ENCODE peak calls at places on chromosomes 7 and 10, in six cellular contexts. One of them, this sample, is unnamed.

GRCh38 chr7:21675255-21675654 is 132.4 kb downstream of the DNAH11 start:
- DNase-seq in K562: no peak
- DNase-seq in HCT116: no peak
- DNase-seq in A549: no peak
- DNase-seq in H1: no peak
- DNase-seq in HepG2: no peak
- DNase-seq in this sample: no peak

GRCh38 chr10:103584216-103585010 is 90.9 kb downstream of the NEURL1 start:
- DNase-seq in HepG2: no peak
- DNase-seq in HCT116: no peak
- DNase-seq in H1: no peak
- DNase-seq in K562: no peak
- DNase-seq in A549: no peak
- DNase-seq in this sample: no peak

GRCh38 chr10:71323407-71323806 is 4.3 kb downstream of the SLC29A3 start:
- DNase-seq in HCT116: peak; percentile 32
- DNase-seq in A549: peak; percentile 43
- DNase-seq in K562: peak; percentile 78
- DNase-seq in H1: no peak
- DNase-seq in HepG2: peak; percentile 35
- DNase-seq in this sample: peak; percentile 33

GRCh38 chr10:102420443-102420809 is 210 bp upstream of the FBXL15 start:
- DNase-seq in K562: peak; percentile 82
- DNase-seq in A549: peak; percentile 83
- DNase-seq in H1: no peak
- DNase-seq in HepG2: no peak
- DNase-seq in HCT116: no peak
- DNase-seq in this sample: no peak

GRCh38 chr10:103193107-103193819 is at the start of gene NT5C2:
- DNase-seq in K562: peak; percentile 78
- DNase-seq in HepG2: peak; percentile 40
- DNase-seq in H1: peak; percentile 86
- DNase-seq in HCT116: peak; percentile 64
- DNase-seq in A549: peak; percentile 46
- DNase-seq in this sample: peak; percentile 72

GRCh38 chr7:711967-712600 is 14.4 kb upstream of the DNAAF5 start:
- DNase-seq in HCT116: no peak
- DNase-seq in K562: no peak
- DNase-seq in A549: no peak
- DNase-seq in H1: no peak
- DNase-seq in HepG2: no peak
- DNase-seq in this sample: no peak

GRCh38 chr10:137031-137430 is 1.8 kb downstream of the ZMYND11 start:
- DNase-seq in K562: peak; percentile 35
- DNase-seq in H1: peak; percentile 57
- DNase-seq in A549: peak; percentile 67
- DNase-seq in HCT116: peak; percentile 35
- DNase-seq in HepG2: peak; percentile 67
- DNase-seq in this sample: peak; percentile 7

GRCh38 chr7:18109762-18110161 is 82.1 kb upstream of the PRPS1L1 start:
- DNase-seq in K562: no peak
- DNase-seq in A549: no peak
- DNase-seq in H1: no peak
- DNase-seq in HepG2: no peak
- DNase-seq in HCT116: no peak
- DNase-seq in this sample: peak; percentile 55

GRCh38 chr7:54811016-54811924 is 52.3 kb upstream of the SEC61G start:
- DNase-seq in K562: no peak
- DNase-seq in HepG2: no peak
- DNase-seq in HCT116: no peak
- DNase-seq in A549: no peak
- DNase-seq in H1: no peak
- DNase-seq in this sample: peak; percentile 94

GRCh38 chr10:35470967-35471366 is 134.2 kb upstream of the GJD4 start:
- DNase-seq in A549: no peak
- DNase-seq in K562: no peak
- DNase-seq in H1: no peak
- DNase-seq in HepG2: no peak
- DNase-seq in HCT116: no peak
- DNase-seq in this sample: no peak

GRCh38 chr7:134710511-134710853 is 63.8 kb downstream of the BPGM start:
- DNase-seq in K562: no peak
- DNase-seq in H1: no peak
- DNase-seq in A549: no peak
- DNase-seq in HepG2: no peak
- DNase-seq in HCT116: no peak
- DNase-seq in this sample: no peak

GRCh38 chr10:124323806-124324205 is 94.9 kb downstream of the OAT start:
- DNase-seq in HepG2: no peak
- DNase-seq in HCT116: no peak
- DNase-seq in H1: no peak
- DNase-seq in K562: no peak
- DNase-seq in A549: no peak
- DNase-seq in this sample: no peak

GRCh38 chr10:126351021-126351420 is 37.3 kb downstream of the ADAM12 start:
- DNase-seq in HepG2: no peak
- DNase-seq in H1: no peak
- DNase-seq in A549: no peak
- DNase-seq in HCT116: no peak
- DNase-seq in K562: no peak
- DNase-seq in this sample: no peak

GRCh38 chr7:30930621-30931020 is 19.0 kb downstream of the AQP1 start:
- DNase-seq in H1: peak; percentile 28
- DNase-seq in A549: no peak
- DNase-seq in HCT116: no peak
- DNase-seq in K562: peak; percentile 4
- DNase-seq in HepG2: no peak
- DNase-seq in this sample: no peak

GRCh38 chr10:44863344-44864041 is 47.6 kb upstream of the TMEM72 start:
- DNase-seq in HepG2: no peak
- DNase-seq in K562: no peak
- DNase-seq in H1: peak; percentile 47
- DNase-seq in HCT116: no peak
- DNase-seq in A549: no peak
- DNase-seq in this sample: no peak

GRCh38 chr10:44862917-44863316 is 48.2 kb upstream of the TMEM72 start:
- DNase-seq in HCT116: no peak
- DNase-seq in H1: peak; percentile 20
- DNase-seq in A549: no peak
- DNase-seq in HepG2: no peak
- DNase-seq in K562: no peak
- DNase-seq in this sample: no peak

GRCh38 chr10:44864042-44864436 is 47.1 kb upstream of the TMEM72 start:
- DNase-seq in HCT116: no peak
- DNase-seq in A549: no peak
- DNase-seq in H1: peak; percentile 70
- DNase-seq in K562: no peak
- DNase-seq in HepG2: no peak
- DNase-seq in this sample: no peak

GRCh38 chr10:44860811-44861751 is 50.1 kb upstream of the TMEM72 start:
- DNase-seq in A549: no peak
- DNase-seq in H1: peak; percentile 26
- DNase-seq in HCT116: no peak
- DNase-seq in K562: no peak
- DNase-seq in HepG2: peak; percentile 6
- DNase-seq in this sample: peak; percentile 86

DNA sequence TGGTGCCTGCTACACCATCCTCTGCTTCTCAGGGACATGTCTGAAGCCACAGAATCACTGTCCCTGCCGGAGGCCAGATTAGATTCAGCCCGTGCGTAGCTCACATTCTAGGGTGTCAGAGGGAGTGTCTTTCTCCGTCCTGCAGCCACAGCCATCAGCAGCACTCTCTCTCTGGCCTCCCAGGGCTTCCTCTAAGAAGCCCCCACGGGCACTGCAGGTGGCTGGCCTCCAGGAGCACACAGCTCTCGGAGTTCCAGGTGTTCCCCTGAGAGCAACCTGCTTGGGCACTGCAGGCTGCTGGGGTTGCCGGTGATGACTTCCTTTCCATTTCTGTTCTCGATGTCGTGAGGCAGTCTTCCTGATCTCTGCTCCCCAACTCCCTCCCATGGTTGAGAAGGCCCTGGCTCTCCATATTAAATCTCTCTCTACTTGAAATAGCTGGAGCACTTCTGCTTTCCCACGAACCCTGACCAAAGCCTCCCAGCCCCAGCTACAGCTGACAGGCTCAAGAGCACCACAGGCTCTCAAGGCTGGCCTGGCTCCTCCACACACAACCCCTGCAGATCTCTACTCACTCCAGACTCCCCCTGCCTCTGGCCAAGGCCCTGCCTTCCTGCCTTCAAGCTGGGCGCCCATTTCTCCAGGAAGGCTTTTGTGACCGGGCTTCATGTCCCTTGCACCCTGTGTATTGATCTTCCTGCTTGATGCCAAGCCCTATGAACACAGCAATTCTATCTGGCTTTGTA is 49.0 kb upstream of the TMEM72 start:
- DNase-seq in HepG2: no peak
- DNase-seq in HCT116: no peak
- DNase-seq in K562: no peak
- DNase-seq in H1: peak; percentile 39
- DNase-seq in A549: no peak
- DNase-seq in this sample: no peak
- TF ChIP-seq RAD21 in HepG2: no peak
- TF ChIP-seq RAD21 in HCT116: no peak
- TF ChIP-seq RAD21 in K562: no peak
- TF ChIP-seq RAD21 in H1: no peak
- TF ChIP-seq RAD21 in A549: no peak
- TF ChIP-seq RAD21 in this sample: no peak

GRCh38 chr7:88449410-88449809 is 142.7 kb upstream of the STEAP4 start:
- DNase-seq in HCT116: no peak
- DNase-seq in K562: no peak
- DNase-seq in A549: no peak
- DNase-seq in HepG2: no peak
- DNase-seq in H1: no peak
- DNase-seq in this sample: no peak
- TF ChIP-seq RAD21 in HCT116: no peak
- TF ChIP-seq RAD21 in K562: no peak
- TF ChIP-seq RAD21 in A549: no peak
- TF ChIP-seq RAD21 in HepG2: no peak
- TF ChIP-seq RAD21 in H1: no peak
- TF ChIP-seq RAD21 in this sample: no peak

DNA sequence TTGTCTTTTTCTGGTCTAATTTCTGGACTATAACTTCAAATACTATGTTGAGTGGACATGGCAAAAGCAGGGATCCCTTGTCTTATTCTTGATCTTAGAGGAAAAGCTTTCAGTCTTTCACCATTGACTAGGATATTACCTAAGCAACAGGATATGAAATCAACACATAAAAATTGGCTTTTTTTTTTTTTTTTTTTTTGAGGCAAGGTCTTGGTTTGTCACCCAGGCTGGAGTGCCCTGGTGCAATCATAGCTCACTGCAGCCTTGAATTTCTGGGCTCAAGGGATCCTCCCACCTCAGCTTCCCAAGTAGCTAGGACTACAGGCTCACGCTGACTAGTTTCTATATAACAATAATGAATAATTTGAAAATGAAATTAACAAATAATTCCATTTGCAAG is 90.8 kb downstream of the JMJD1C start:
- DNase-seq in HepG2: no peak
- DNase-seq in A549: no peak
- DNase-seq in HCT116: no peak
- DNase-seq in K562: no peak
- DNase-seq in H1: no peak
- DNase-seq in this sample: no peak
- TF ChIP-seq RAD21 in HepG2: no peak
- TF ChIP-seq RAD21 in A549: no peak
- TF ChIP-seq RAD21 in HCT116: no peak
- TF ChIP-seq RAD21 in K562: no peak
- TF ChIP-seq RAD21 in H1: no peak
- TF ChIP-seq RAD21 in this sample: no peak

GRCh38 chr10:50653758-50654157 is 30.0 kb upstream of the SGMS1 start:
- DNase-seq in H1: no peak
- DNase-seq in HepG2: no peak
- DNase-seq in A549: no peak
- DNase-seq in HCT116: no peak
- DNase-seq in K562: no peak
- DNase-seq in this sample: no peak
- TF ChIP-seq RAD21 in H1: no peak
- TF ChIP-seq RAD21 in HepG2: no peak
- TF ChIP-seq RAD21 in A549: no peak
- TF ChIP-seq RAD21 in HCT116: no peak
- TF ChIP-seq RAD21 in K562: no peak
- TF ChIP-seq RAD21 in this sample: no peak

GRCh38 chr10:86311176-86311575 is 55.4 kb downstream of the GRID1 start:
- DNase-seq in H1: no peak
- DNase-seq in HepG2: no peak
- DNase-seq in A549: no peak
- DNase-seq in K562: peak; percentile 17
- DNase-seq in HCT116: no peak
- DNase-seq in this sample: no peak
- TF ChIP-seq RAD21 in H1: no peak
- TF ChIP-seq RAD21 in HepG2: no peak
- TF ChIP-seq RAD21 in A549: no peak
- TF ChIP-seq RAD21 in K562: no peak
- TF ChIP-seq RAD21 in HCT116: no peak
- TF ChIP-seq RAD21 in this sample: no peak

GRCh38 chr7:65379318-65379717 is 5.7 kb downstream of the ZNF92 start:
- DNase-seq in HCT116: no peak
- DNase-seq in K562: no peak
- DNase-seq in H1: no peak
- DNase-seq in HepG2: peak; percentile 72
- DNase-seq in A549: no peak
- DNase-seq in this sample: peak; percentile 29
- TF ChIP-seq RAD21 in HCT116: no peak
- TF ChIP-seq RAD21 in K562: no peak
- TF ChIP-seq RAD21 in H1: no peak
- TF ChIP-seq RAD21 in HepG2: no peak
- TF ChIP-seq RAD21 in A549: no peak
- TF ChIP-seq RAD21 in this sample: no peak

DNA sequence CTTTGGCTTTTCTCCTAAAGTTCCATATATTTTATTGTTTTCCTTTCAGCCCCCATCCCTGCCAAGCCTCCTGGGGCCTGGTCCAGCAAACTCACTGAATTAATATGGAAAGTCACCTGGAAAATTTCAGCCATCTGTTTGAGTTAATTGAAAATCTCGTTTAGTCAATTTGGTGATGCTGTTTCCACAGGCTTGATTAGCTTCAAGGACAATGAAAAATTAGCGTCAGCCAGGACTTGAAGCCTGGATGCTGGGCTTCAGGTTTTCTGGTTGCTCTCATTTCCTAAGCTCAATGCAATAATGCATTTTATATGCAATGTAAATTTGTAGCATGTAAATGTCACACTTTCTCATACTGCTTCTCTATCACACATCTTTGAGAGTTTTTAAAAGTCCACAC is 228.6 kb downstream of the PAXIP1 start:
- DNase-seq in HCT116: no peak
- DNase-seq in HepG2: no peak
- DNase-seq in K562: no peak
- DNase-seq in A549: no peak
- DNase-seq in H1: no peak
- DNase-seq in this sample: no peak
- TF ChIP-seq RAD21 in HCT116: no peak
- TF ChIP-seq RAD21 in HepG2: no peak
- TF ChIP-seq RAD21 in K562: no peak
- TF ChIP-seq RAD21 in A549: no peak
- TF ChIP-seq RAD21 in H1: no peak
- TF ChIP-seq RAD21 in this sample: no peak

GRCh38 chr7:40148671-40149070 is 13.9 kb downstream of the SUGCT start:
- DNase-seq in K562: no peak
- DNase-seq in HCT116: no peak
- DNase-seq in HepG2: no peak
- DNase-seq in H1: peak; percentile 13
- DNase-seq in A549: no peak
- DNase-seq in this sample: no peak
- TF ChIP-seq RAD21 in K562: no peak
- TF ChIP-seq RAD21 in HCT116: no peak
- TF ChIP-seq RAD21 in HepG2: no peak
- TF ChIP-seq RAD21 in H1: no peak
- TF ChIP-seq RAD21 in A549: no peak
- TF ChIP-seq RAD21 in this sample: no peak